ENCODE peak calls at places on chromosomes 4 and X, in six cellular contexts. One of them, this sample, is unnamed.

GRCh38 chr4:123476089-123476488 is 79.5 kb downstream of the SPRY1 start:
- DNase-seq in thyroid gland: no peak
- DNase-seq in OCI-LY7: no peak
- DNase-seq in GM20000: no peak
- DNase-seq in CD8-positive, alpha-beta T cell: no peak
- DNase-seq in GM12865: no peak
- DNase-seq in this sample: no peak

GRCh38 chrX:283115-283845 is 2.1 kb downstream of the PLCXD1 start:
- DNase-seq in CD8-positive, alpha-beta T cell: peak; percentile 86
- DNase-seq in GM12865: peak; percentile 92
- DNase-seq in OCI-LY7: peak; percentile 98
- DNase-seq in thyroid gland: peak; percentile 92
- DNase-seq in GM20000: peak; percentile 97
- DNase-seq in this sample: peak; percentile 80

GRCh38 chrX:111869639-111870034 is 6.3 kb upstream of the TRPC5OS start:
- DNase-seq in GM12865: peak; percentile 53
- DNase-seq in CD8-positive, alpha-beta T cell: no peak
- DNase-seq in GM20000: peak; percentile 7
- DNase-seq in OCI-LY7: peak; percentile 28
- DNase-seq in thyroid gland: peak; percentile 21
- DNase-seq in this sample: peak; percentile 49

GRCh38 chr4:147938481-147938880 is 206.6 kb downstream of the ARHGAP10 start:
- DNase-seq in GM20000: no peak
- DNase-seq in GM12865: no peak
- DNase-seq in thyroid gland: no peak
- DNase-seq in CD8-positive, alpha-beta T cell: no peak
- DNase-seq in OCI-LY7: no peak
- DNase-seq in this sample: no peak

GRCh38 chrX:11381464-11381863 is 88.3 kb downstream of the AMELX start:
- DNase-seq in GM12865: peak; percentile 65
- DNase-seq in GM20000: peak; percentile 2
- DNase-seq in OCI-LY7: peak; percentile 54
- DNase-seq in CD8-positive, alpha-beta T cell: no peak
- DNase-seq in thyroid gland: peak; percentile 52
- DNase-seq in this sample: no peak

GRCh38 chrX:109187473-109188168 is 294.3 kb downstream of the GUCY2F start:
- DNase-seq in GM12865: peak; percentile 1
- DNase-seq in CD8-positive, alpha-beta T cell: no peak
- DNase-seq in OCI-LY7: no peak
- DNase-seq in thyroid gland: no peak
- DNase-seq in GM20000: peak; percentile 3
- DNase-seq in this sample: no peak

GRCh38 chr4:64248151-64248550 is 161.1 kb downstream of the TECRL start:
- DNase-seq in GM20000: no peak
- DNase-seq in OCI-LY7: no peak
- DNase-seq in thyroid gland: no peak
- DNase-seq in CD8-positive, alpha-beta T cell: no peak
- DNase-seq in GM12865: no peak
- DNase-seq in this sample: no peak

GRCh38 chr4:185847352-185848078 is 35.5 kb upstream of the SORBS2 start:
- DNase-seq in CD8-positive, alpha-beta T cell: no peak
- DNase-seq in GM20000: no peak
- DNase-seq in GM12865: no peak
- DNase-seq in OCI-LY7: no peak
- DNase-seq in thyroid gland: no peak
- DNase-seq in this sample: no peak

GRCh38 chr4:107299646-107300045 is 263.5 kb upstream of the DKK2 start:
- DNase-seq in OCI-LY7: no peak
- DNase-seq in GM20000: no peak
- DNase-seq in CD8-positive, alpha-beta T cell: no peak
- DNase-seq in GM12865: no peak
- DNase-seq in thyroid gland: no peak
- DNase-seq in this sample: no peak

GRCh38 chrX:130916636-130917422 is 13.8 kb upstream of the ENOX2 start:
- DNase-seq in GM12865: peak; percentile 63
- DNase-seq in thyroid gland: peak; percentile 29
- DNase-seq in OCI-LY7: peak; percentile 46
- DNase-seq in GM20000: peak; percentile 36
- DNase-seq in CD8-positive, alpha-beta T cell: peak; percentile 40
- DNase-seq in this sample: peak; percentile 32

GRCh38 chr4:146506272-146506671 is 15.5 kb downstream of the SLC10A7 start:
- DNase-seq in thyroid gland: no peak
- DNase-seq in GM12865: no peak
- DNase-seq in OCI-LY7: no peak
- DNase-seq in CD8-positive, alpha-beta T cell: no peak
- DNase-seq in GM20000: no peak
- DNase-seq in this sample: no peak

GRCh38 chr4:42501624-42502401 is 104.5 kb downstream of the SHISA3 start:
- DNase-seq in GM12865: no peak
- DNase-seq in thyroid gland: no peak
- DNase-seq in OCI-LY7: no peak
- DNase-seq in GM20000: no peak
- DNase-seq in CD8-positive, alpha-beta T cell: no peak
- DNase-seq in this sample: no peak

DNA sequence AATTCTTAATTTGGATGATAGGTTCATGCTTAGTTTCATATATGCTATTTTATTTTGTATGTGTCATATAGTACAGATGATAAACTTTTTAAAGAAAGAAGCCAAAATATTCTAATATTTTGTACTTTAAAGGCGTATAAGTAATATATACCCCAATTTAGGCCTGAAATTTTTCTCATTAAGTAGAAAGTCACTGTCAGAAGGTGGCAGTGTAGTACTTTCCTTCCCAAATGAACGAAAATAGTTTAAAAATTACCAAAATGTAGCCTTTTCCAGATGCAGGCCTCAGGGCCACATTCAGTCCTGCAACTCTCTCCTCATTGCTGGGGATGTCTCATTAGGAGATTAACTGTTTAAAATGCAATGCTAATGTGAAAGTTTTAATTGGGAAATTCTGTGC is 1263.6 kb downstream of the C4orf33 start:
- DNase-seq in CD8-positive, alpha-beta T cell: no peak
- DNase-seq in thyroid gland: no peak
- DNase-seq in OCI-LY7: peak; percentile 56
- DNase-seq in GM12865: no peak
- DNase-seq in GM20000: no peak
- DNase-seq in this sample: no peak
- TF ChIP-seq CTCF in CD8-positive, alpha-beta T cell: no peak
- TF ChIP-seq CTCF in thyroid gland: no peak
- TF ChIP-seq CTCF in OCI-LY7: peak; percentile 84
- TF ChIP-seq CTCF in GM12865: no peak
- TF ChIP-seq CTCF in GM20000: no peak
- TF ChIP-seq CTCF in this sample: no peak

GRCh38 chrX:64570204-64570603 is 175.0 kb upstream of the MTMR8 start:
- DNase-seq in GM12865: no peak
- DNase-seq in CD8-positive, alpha-beta T cell: no peak
- DNase-seq in GM20000: no peak
- DNase-seq in thyroid gland: no peak
- DNase-seq in OCI-LY7: peak; percentile 39
- DNase-seq in this sample: no peak
- TF ChIP-seq CTCF in GM12865: no peak
- TF ChIP-seq CTCF in CD8-positive, alpha-beta T cell: no peak
- TF ChIP-seq CTCF in GM20000: no peak
- TF ChIP-seq CTCF in thyroid gland: no peak
- TF ChIP-seq CTCF in OCI-LY7: peak; percentile 68
- TF ChIP-seq CTCF in this sample: no peak

DNA sequence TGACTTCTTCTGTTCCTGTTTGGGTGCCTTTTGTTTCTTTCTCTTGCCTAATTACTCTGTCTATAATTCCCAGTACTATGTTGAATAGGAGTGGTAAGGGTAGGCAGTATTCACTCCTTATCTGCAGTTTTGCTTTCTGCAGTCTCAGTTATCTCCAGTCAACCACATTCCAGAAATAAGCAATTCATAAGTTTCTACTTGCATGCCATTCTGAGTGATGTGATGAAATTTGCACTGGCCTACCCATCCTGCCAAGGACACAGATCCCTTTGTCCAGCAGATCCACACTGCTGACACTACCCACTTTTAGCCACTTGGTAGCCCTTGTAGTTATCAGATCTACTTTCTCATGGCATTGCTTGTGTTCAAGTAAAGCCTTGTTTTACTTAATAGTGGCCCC is 971.6 kb upstream of the INTU start:
- DNase-seq in OCI-LY7: no peak
- DNase-seq in GM12865: no peak
- DNase-seq in CD8-positive, alpha-beta T cell: no peak
- DNase-seq in thyroid gland: no peak
- DNase-seq in GM20000: no peak
- DNase-seq in this sample: no peak
- TF ChIP-seq CTCF in OCI-LY7: no peak
- TF ChIP-seq CTCF in GM12865: no peak
- TF ChIP-seq CTCF in CD8-positive, alpha-beta T cell: no peak
- TF ChIP-seq CTCF in thyroid gland: no peak
- TF ChIP-seq CTCF in GM20000: no peak
- TF ChIP-seq CTCF in this sample: no peak

DNA sequence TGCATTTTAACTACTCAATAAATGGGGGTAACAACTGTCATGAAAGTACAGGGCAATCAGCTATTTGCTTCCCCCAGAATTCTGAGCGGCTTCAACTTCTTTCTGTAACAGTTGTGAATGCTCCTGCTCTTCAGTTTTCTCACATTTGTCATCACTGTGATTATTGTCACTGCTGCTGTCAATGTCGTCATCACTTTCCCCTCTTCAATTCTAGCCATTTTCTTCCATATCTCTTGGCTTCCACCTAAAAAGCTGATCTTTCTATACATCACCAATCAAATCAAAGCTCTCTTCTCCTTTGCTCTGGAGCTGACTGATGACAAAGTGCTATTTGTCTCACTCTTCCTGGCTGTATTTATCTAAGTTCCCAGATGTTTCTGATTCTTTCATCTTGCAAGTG is 125.6 kb downstream of the COMMD8 start:
- DNase-seq in GM20000: no peak
- DNase-seq in GM12865: no peak
- DNase-seq in thyroid gland: no peak
- DNase-seq in CD8-positive, alpha-beta T cell: no peak
- DNase-seq in OCI-LY7: no peak
- DNase-seq in this sample: no peak
- TF ChIP-seq CTCF in GM20000: no peak
- TF ChIP-seq CTCF in GM12865: no peak
- TF ChIP-seq CTCF in thyroid gland: no peak
- TF ChIP-seq CTCF in CD8-positive, alpha-beta T cell: no peak
- TF ChIP-seq CTCF in OCI-LY7: no peak
- TF ChIP-seq CTCF in this sample: no peak

GRCh38 chr4:891747-892146 is 40.4 kb downstream of the GAK start:
- DNase-seq in CD8-positive, alpha-beta T cell: no peak
- DNase-seq in GM12865: peak; percentile 18
- DNase-seq in thyroid gland: no peak
- DNase-seq in GM20000: no peak
- DNase-seq in OCI-LY7: peak; percentile 38
- DNase-seq in this sample: no peak
- TF ChIP-seq CTCF in CD8-positive, alpha-beta T cell: no peak
- TF ChIP-seq CTCF in GM12865: peak; percentile 18
- TF ChIP-seq CTCF in thyroid gland: no peak
- TF ChIP-seq CTCF in GM20000: no peak
- TF ChIP-seq CTCF in OCI-LY7: peak; percentile 65
- TF ChIP-seq CTCF in this sample: no peak

GRCh38 chrX:19886888-19887531 is 390 bp downstream of the SH3KBP1 start:
- DNase-seq in GM20000: peak; percentile 64
- DNase-seq in OCI-LY7: no peak
- DNase-seq in thyroid gland: peak; percentile 23
- DNase-seq in GM12865: no peak
- DNase-seq in CD8-positive, alpha-beta T cell: peak; percentile 26
- DNase-seq in this sample: peak; percentile 52
- TF ChIP-seq CTCF in GM20000: no peak
- TF ChIP-seq CTCF in OCI-LY7: no peak
- TF ChIP-seq CTCF in thyroid gland: no peak
- TF ChIP-seq CTCF in GM12865: no peak
- TF ChIP-seq CTCF in CD8-positive, alpha-beta T cell: no peak
- TF ChIP-seq CTCF in this sample: no peak

DNA sequence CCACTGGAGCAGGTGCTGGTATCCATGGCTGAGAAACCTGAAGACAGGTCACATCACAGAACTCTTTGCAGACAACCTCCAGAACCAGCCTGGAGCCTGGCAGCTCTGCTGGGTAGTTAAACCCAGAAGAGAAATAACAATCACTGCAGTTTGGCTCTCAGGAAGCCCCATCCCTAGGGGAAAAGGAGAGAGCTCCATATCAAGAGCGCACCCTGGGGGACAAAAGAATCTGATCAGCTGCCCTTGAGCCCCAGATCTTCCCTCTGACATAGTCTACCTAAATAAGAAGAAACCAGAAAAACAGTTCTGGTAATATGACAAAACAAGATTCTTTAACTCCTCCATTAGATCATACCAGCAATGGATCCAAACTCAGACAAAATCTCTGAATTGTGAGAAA is 823.2 kb upstream of the FRG1 start:
- DNase-seq in GM20000: no peak
- DNase-seq in thyroid gland: no peak
- DNase-seq in GM12865: no peak
- DNase-seq in CD8-positive, alpha-beta T cell: no peak
- DNase-seq in OCI-LY7: no peak
- DNase-seq in this sample: no peak
- TF ChIP-seq CTCF in GM20000: no peak
- TF ChIP-seq CTCF in thyroid gland: no peak
- TF ChIP-seq CTCF in GM12865: no peak
- TF ChIP-seq CTCF in CD8-positive, alpha-beta T cell: no peak
- TF ChIP-seq CTCF in OCI-LY7: no peak
- TF ChIP-seq CTCF in this sample: no peak

This sample was measured in mesothelial cell of epicardium.